ENCODE peak calls at places on chromosome 22, in ten cellular contexts. Q, A, E, I, Z, J, X, W, P and B are unnamed samples.

GRCh38 chr22:49970528-49971231 is 10.1 kb downstream of the PIM3 start:
- DNase-seq in Q (peak; percentile 88), A (peak; percentile 90), E (peak; percentile 53), I (peak; percentile 93), Z (peak; percentile 60), J (peak; percentile 94), X (peak; percentile 99), W (peak; percentile 98), P (peak; percentile 94), B (peak; percentile 98)

GRCh38 chr22:49025791-49026475 is 801.7 kb downstream of the BRD1 start:
- DNase-seq in Q (no peak), A (no peak), E (no peak), I (no peak), Z (no peak), J (no peak), X (peak; percentile 66), W (no peak), P (no peak), B (no peak)

GRCh38 chr22:19816372-19817119 is 38.1 kb downstream of the GNB1L start:
- DNase-seq in Q (no peak), A (no peak), E (no peak), I (no peak), Z (no peak), J (no peak), X (no peak), W (no peak), P (no peak), B (no peak)

GRCh38 chr22:44329179-44329796 is 16.5 kb upstream of the SHISAL1 start:
- DNase-seq in Q (no peak), A (no peak), E (no peak), I (no peak), Z (no peak), J (peak; percentile 66), X (no peak), W (no peak), P (no peak), B (no peak)

GRCh38 chr22:16838073-16838472 is 12.9 kb upstream of the XKR3 start:
- DNase-seq in Q (no peak), A (no peak), E (no peak), I (no peak), Z (no peak), J (no peak), X (no peak), W (no peak), P (no peak), B (no peak)

GRCh38 chr22:36461665-36462474 is 19.6 kb downstream of the TXN2 start:
- DNase-seq in Q (no peak), A (no peak), E (peak; percentile 33), I (no peak), Z (no peak), J (no peak), X (peak; percentile 92), W (peak; percentile 84), P (peak; percentile 64), B (peak; percentile 99)

GRCh38 chr22:36528336-36528735 is 630 bp downstream of the EIF3D start:
- DNase-seq in Q (no peak), A (no peak), E (no peak), I (no peak), Z (no peak), J (no peak), X (no peak), W (no peak), P (peak; percentile 19), B (no peak)

GRCh38 chr22:22745225-22746060 is 101.0 kb downstream of the GGTLC2 start:
- DNase-seq in Q (no peak), A (no peak), E (peak; percentile 70), I (peak; percentile 39), Z (peak; percentile 55), J (no peak), X (no peak), W (no peak), P (peak; percentile 45), B (peak; percentile 41)

GRCh38 chr22:35476341-35476740 is 64.3 kb upstream of the RASD2 start:
- DNase-seq in Q (no peak), A (no peak), E (no peak), I (no peak), Z (no peak), J (no peak), X (no peak), W (no peak), P (no peak), B (no peak)